ENCODE peak calls at places on chromosomes 6 and 20, in seven cellular contexts. A, L, E, K, G, O and D are unnamed samples.
A peak's percentile ranks its signal among the peaks of the same experiment; 100 is the strongest.

GRCh38 chr6:89984926-89985743 is 90.9 kb downstream of the GJA10 start:
- DNase-seq in A (no peak), L (no peak), E (no peak), K (peak; percentile 64), G (peak; percentile 63), O (no peak), D (no peak)

GRCh38 chr20:48397689-48398005 is 430.2 kb downstream of the PREX1 start:
- DNase-seq in A (no peak), L (peak; percentile 35), E (no peak), K (no peak), G (no peak), O (no peak), D (no peak)

GRCh38 chr6:129634411-129635230 is 75.4 kb downstream of the ARHGAP18 start:
- DNase-seq in A (no peak), L (no peak), E (no peak), K (no peak), G (no peak), O (peak; percentile 43), D (no peak)

GRCh38 chr6:39086294-39086693 is 28.7 kb downstream of the SAYSD1 start:
- DNase-seq in A (no peak), L (no peak), E (no peak), K (no peak), G (no peak), O (no peak), D (no peak)

GRCh38 chr6:16698988-16699868 is 62.0 kb downstream of the ATXN1 start:
- DNase-seq in A (no peak), L (no peak), E (no peak), K (no peak), G (no peak), O (no peak), D (peak; percentile 10)

GRCh38 chr6:132812756-132813172 is 1.6 kb upstream of the RPS12 start:
- DNase-seq in A (no peak), L (no peak), E (no peak), K (no peak), G (no peak), O (no peak), D (no peak)

GRCh38 chr6:131159578-131159977 is 24.3 kb downstream of the AKAP7 start:
- DNase-seq in A (no peak), L (no peak), E (no peak), K (no peak), G (no peak), O (no peak), D (no peak)

GRCh38 chr6:148332088-148332487 is 10.6 kb upstream of the SASH1 start:
- DNase-seq in A (no peak), L (no peak), E (no peak), K (no peak), G (no peak), O (no peak), D (no peak)

GRCh38 chr6:106527979-106528378 is 101.3 kb downstream of the RTN4IP1 start:
- DNase-seq in A (no peak), L (no peak), E (no peak), K (no peak), G (no peak), O (no peak), D (no peak)

GRCh38 chr20:26135325-26136110 is 438.9 kb upstream of the ZNF337 start:
- DNase-seq in A (no peak), L (no peak), E (no peak), K (no peak), G (no peak), O (no peak), D (no peak)

GRCh38 chr6:131744432-131744831 is 33.6 kb upstream of the CTAGE9 start:
- DNase-seq in A (no peak), L (no peak), E (no peak), K (no peak), G (no peak), O (no peak), D (no peak)

GRCh38 chr6:157428418-157429202 is 47.6 kb downstream of the ZDHHC14 start:
- DNase-seq in A (no peak), L (no peak), E (no peak), K (no peak), G (no peak), O (no peak), D (peak; percentile 36)

GRCh38 chr6:151432650-151433049 is 19.3 kb downstream of the RMND1 start:
- DNase-seq in A (no peak), L (no peak), E (no peak), K (no peak), G (no peak), O (no peak), D (no peak)

GRCh38 chr6:109202409-109203264 is 107.3 kb downstream of the CEP57L1 start:
- DNase-seq in A (no peak), L (no peak), E (no peak), K (no peak), G (no peak), O (no peak), D (no peak)

GRCh38 chr6:35973670-35974222 is 50.7 kb downstream of the SLC26A8 start:
- DNase-seq in A (no peak), L (no peak), E (no peak), K (no peak), G (no peak), O (no peak), D (peak; percentile 13)

GRCh38 chr20:17645546-17646208 is 36.4 kb downstream of the RRBP1 start:
- DNase-seq in A (no peak), L (no peak), E (no peak), K (no peak), G (peak; percentile 52), O (peak; percentile 24), D (no peak)

GRCh38 chr20:11726021-11726420 is 191.7 kb upstream of the BTBD3 start:
- DNase-seq in A (no peak), L (no peak), E (no peak), K (no peak), G (no peak), O (no peak), D (no peak)

GRCh38 chr6:33201147-33201545 is 479 bp downstream of the SLC39A7 start:
- DNase-seq in A (no peak), L (no peak), E (no peak), K (no peak), G (no peak), O (peak; percentile 60), D (peak; percentile 43)

GRCh38 chr6:9346923-9347322 is 911.6 kb upstream of the SLC35B3 start:
- DNase-seq in A (no peak), L (no peak), E (no peak), K (no peak), G (no peak), O (no peak), D (no peak)

GRCh38 chr6:84791927-84792326 is 27.5 kb upstream of the TBX18 start:
- DNase-seq in A (no peak), L (no peak), E (no peak), K (no peak), G (no peak), O (no peak), D (no peak)

GRCh38 chr6:133359256-133359655 is 118.1 kb downstream of the EYA4 start:
- DNase-seq in A (no peak), L (no peak), E (no peak), K (no peak), G (no peak), O (no peak), D (no peak)

GRCh38 chr6:1604347-1604990 is 5.2 kb upstream of the FOXC1 start:
- DNase-seq in A (peak; percentile 49), L (peak; percentile 53), E (peak; percentile 49), K (peak; percentile 70), G (peak; percentile 84), O (peak; percentile 83), D (peak; percentile 87)
- H3K4me1 ChIP-seq in A (peaks cover 34% of the 10 kb centered on the region), L (peaks cover 5% of the 10 kb centered on the region), E (no peaks in the 10 kb centered on the region), K (peaks cover 15% of the 10 kb centered on the region), G (peaks cover 16% of the 10 kb centered on the region), O (peaks cover 24% of the 10 kb centered on the region), D (no peaks in the 10 kb centered on the region)

DNA sequence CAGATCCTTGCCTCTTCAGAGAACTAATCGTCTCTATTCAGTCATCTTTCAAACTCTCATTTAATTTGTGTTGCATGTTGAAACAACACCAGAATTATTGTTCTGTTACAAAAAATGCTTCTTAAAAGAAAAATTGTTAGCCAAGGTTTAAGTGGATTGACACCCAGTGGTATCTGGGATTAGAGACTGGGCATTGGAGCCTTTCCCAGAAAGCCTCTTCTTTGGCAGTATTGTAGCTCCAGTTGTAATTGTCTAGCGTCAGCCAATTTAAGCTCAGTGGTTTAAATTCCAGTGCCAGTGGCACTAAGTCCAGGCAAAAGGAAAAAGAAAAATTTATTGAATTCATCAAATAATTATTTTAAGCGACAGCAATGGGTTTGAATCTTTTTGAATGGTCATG is 801 bp downstream of the CCDC28A start:
- DNase-seq in A (no peak), L (no peak), E (no peak), K (no peak), G (no peak), O (no peak), D (no peak)
- H3K4me1 ChIP-seq in A (peaks cover 13% of the 10 kb centered on the region), L (peaks cover 3% of the 10 kb centered on the region), E (peaks cover 3% of the 10 kb centered on the region), K (peaks cover 16% of the 10 kb centered on the region), G (peaks cover 20% of the 10 kb centered on the region), O (peaks cover 11% of the 10 kb centered on the region), D (no peaks in the 10 kb centered on the region)

GRCh38 chr20:421685-422250 is 13.7 kb downstream of the RBCK1 start:
- DNase-seq in A (no peak), L (no peak), E (no peak), K (no peak), G (no peak), O (no peak), D (no peak)
- H3K4me1 ChIP-seq in A (no peaks in the 10 kb centered on the region), L (peaks cover 10% of the 10 kb centered on the region), E (no peaks in the 10 kb centered on the region), K (peaks cover 13% of the 10 kb centered on the region), G (no peaks in the 10 kb centered on the region), O (peaks cover 3% of the 10 kb centered on the region), D (no peaks in the 10 kb centered on the region)

GRCh38 chr20:63738687-63739128 is 868 bp upstream of the SLC2A4RG start:
- DNase-seq in A (peak; percentile 36), L (peak; percentile 74), E (peak; percentile 82), K (peak; percentile 77), G (peak; percentile 89), O (peak; percentile 86), D (peak; percentile 86)

GRCh38 chr20:63736893-63737689 is 627 bp downstream of the LIME1 start:
- DNase-seq in A (peak; percentile 61), L (peak; percentile 24), E (no peak), K (no peak), G (peak; percentile 69), O (peak; percentile 67), D (no peak)

GRCh38 chr20:63737690-63737939 is 1.2 kb downstream of the LIME1 start:
- DNase-seq in A (no peak), L (no peak), E (no peak), K (no peak), G (no peak), O (no peak), D (no peak)

GRCh38 chr20:63739129-63740069 is at the start of gene SLC2A4RG:
- DNase-seq in A (peak; percentile 59), L (peak; percentile 84), E (peak; percentile 80), K (peak; percentile 86), G (peak; percentile 92), O (peak; percentile 90), D (peak; percentile 96)

DNA sequence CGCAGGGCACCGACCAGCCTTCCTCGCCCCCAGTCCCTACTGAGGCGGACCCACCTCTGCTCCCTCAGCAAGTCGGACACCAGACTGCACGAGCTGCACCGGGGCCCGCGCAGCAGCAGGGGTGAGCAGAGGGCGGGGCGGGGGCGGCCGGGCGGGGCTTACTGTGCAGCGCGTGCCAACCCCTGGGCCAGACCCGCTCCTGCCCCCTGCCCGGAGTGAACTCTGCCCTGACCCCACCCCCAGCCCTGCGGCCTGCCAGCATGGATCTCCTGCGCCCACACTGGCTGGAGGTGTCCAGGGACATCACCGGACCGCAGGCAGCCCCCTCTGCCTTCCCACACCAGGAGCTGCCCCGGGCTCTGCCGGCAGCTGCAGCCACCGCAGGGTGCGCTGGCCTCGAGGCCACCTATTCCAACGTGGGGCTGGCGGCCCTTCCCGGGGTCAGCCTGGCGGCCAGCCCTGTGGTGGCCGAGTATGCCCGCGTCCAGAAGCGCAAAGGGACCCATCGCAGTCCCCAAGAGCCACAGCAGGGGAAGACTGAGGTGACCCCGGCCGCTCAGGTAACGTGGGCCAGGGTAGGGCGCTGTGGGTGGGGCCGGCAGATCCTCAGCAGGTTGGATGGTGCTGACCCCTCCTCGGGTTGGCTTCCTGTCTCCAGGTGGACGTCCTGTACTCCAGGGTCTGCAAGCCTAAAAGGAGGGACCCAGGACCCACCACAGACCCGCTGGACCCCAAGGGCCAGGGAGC is 1.5 kb upstream of the SLC2A4RG start:
- DNase-seq in A (peak; percentile 31), L (peak; percentile 45), E (peak; percentile 45), K (no peak), G (peak; percentile 69), O (peak; percentile 71), D (peak; percentile 72)
- H3K4me1 ChIP-seq in A (peaks cover 30% of the 10 kb centered on the region), L (peaks cover 11% of the 10 kb centered on the region), E (peaks cover 27% of the 10 kb centered on the region), K (peaks cover 15% of the 10 kb centered on the region), G (peaks cover 30% of the 10 kb centered on the region), O (peaks cover 43% of the 10 kb centered on the region), D (peaks cover 24% of the 10 kb centered on the region)